ENCODE peak calls at places on chromosomes 1 and 21, in five cellular contexts. D, Z, P, Q and U are unnamed samples.

GRCh38 chr1:90879281-90879680 is 142.6 kb downstream of the ZNF644 start:
- DNase-seq in P (no peak), Z (no peak), D (no peak), Q (no peak), U (peak)

GRCh38 chr1:5620997-5621396 is 371.2 kb downstream of the NPHP4 start:
- DNase-seq in D (no peak), P (no peak), Z (peak), Q (no peak), U (peak)

GRCh38 chr21:34243562-34243961 is 120.2 kb upstream of the KCNE2 start:
- DNase-seq in P (no peak), Z (peak), D (no peak), Q (no peak), U (peak)

GRCh38 chr1:238466459-238466858 is 575.7 kb upstream of the ZP4 start:
- DNase-seq in Z (no peak), Q (no peak), P (no peak), D (no peak), U (no peak)

GRCh38 chr1:78737241-78737640 is 87.6 kb downstream of the IFI44 start:
- DNase-seq in P (no peak), Q (no peak), Z (no peak), D (no peak), U (no peak)

GRCh38 chr21:9839011-9839661 is 682.2 kb upstream of the TPTE start:
- DNase-seq in Q (no peak), D (no peak), P (no peak), Z (no peak), U (no peak)

GRCh38 chr1:172134087-172134731 is 286.3 kb upstream of the C1orf105 start:
- DNase-seq in Z (no peak), D (no peak), Q (peak), P (no peak), U (no peak)

GRCh38 chr1:20184997-20185833 is 681 bp upstream of the UBXN10 start:
- DNase-seq in Z (no peak), D (no peak), P (peak), Q (peak), U (no peak)

GRCh38 chr1:9670085-9670484 is 18.6 kb downstream of the PIK3CD start:
- DNase-seq in Z (no peak), P (no peak), Q (peak), D (no peak), U (no peak)

GRCh38 chr1:230867119-230867902 is 1.0 kb downstream of the C1orf198 start:
- DNase-seq in P (no peak), D (no peak), Z (no peak), Q (no peak), U (peak)

GRCh38 chr1:166924829-166925541 is 48.9 kb upstream of the TADA1 start:
- DNase-seq in D (no peak), Z (no peak), P (no peak), Q (peak), U (peak)

GRCh38 chr1:15882665-15883064 is 35.2 kb downstream of the SPEN start:
- DNase-seq in Q (no peak), D (no peak), Z (no peak), P (no peak), U (no peak)

GRCh38 chr1:36174716-36175115 is 18.8 kb downstream of the MAP7D1 start:
- DNase-seq in Z (no peak), Q (no peak), D (no peak), P (no peak), U (no peak)

GRCh38 chr1:25563330-25564215 is 20.2 kb downstream of the LDLRAP1 start:
- DNase-seq in Z (no peak), Q (no peak), P (no peak), D (no peak), U (no peak)

GRCh38 chr1:59666106-59666505 is 148.6 kb upstream of the HOOK1 start:
- DNase-seq in P (no peak), Z (no peak), Q (no peak), D (no peak), U (no peak)

GRCh38 chr1:151693057-151693651 is 23.4 kb downstream of the CELF3 start:
- DNase-seq in Q (no peak), D (no peak), Z (no peak), P (no peak), U (peak)

GRCh38 chr1:42148166-42148565 is 5.0 kb upstream of the GUCA2B start:
- DNase-seq in P (no peak), D (no peak), Q (no peak), Z (no peak), U (no peak)

GRCh38 chr21:29431680-29432079 is 133.0 kb downstream of the BACH1 start:
- DNase-seq in P (no peak), Z (no peak), D (no peak), Q (no peak), U (no peak)

GRCh38 chr1:33606272-33606671 is 133.8 kb downstream of the ZSCAN20 start:
- DNase-seq in D (no peak), Q (no peak), P (no peak), Z (no peak), U (no peak)

GRCh38 chr21:36647279-36648093 is 51.4 kb upstream of the SIM2 start:
- DNase-seq in Q (no peak), D (no peak), Z (peak), P (no peak), U (no peak)

GRCh38 chr1:40266786-40267535 is 8.9 kb downstream of the ZMPSTE24 start:
- DNase-seq in P (no peak), Z (no peak), Q (no peak), D (no peak), U (no peak)

GRCh38 chr1:53599461-53599860 is 139.5 kb downstream of the GLIS1 start:
- DNase-seq in D (no peak), Z (no peak), P (no peak), Q (no peak), U (no peak)